ENCODE peak calls at places on chromosomes 11 and 22, in nine cellular contexts. K, L, P, E, S, R, B, C and N are unnamed samples.

GRCh38 chr11:109229682-109230081 is 192.3 kb upstream of the C11orf87 start:
- DNase-seq in R (peak), E (peak), L (no peak), B (no peak), P (no peak), C (no peak), S (no peak), K (no peak), N (no peak)

GRCh38 chr11:67610302-67610868 is 3.6 kb downstream of the NDUFV1 start:
- DNase-seq in B (no peak), R (no peak), E (no peak), K (no peak), L (no peak), P (no peak), S (no peak), C (no peak), N (no peak)

GRCh38 chr22:37904572-37905533 is 1.2 kb upstream of the MICALL1 start:
- DNase-seq in C (no peak), K (peak), L (peak), B (peak), E (peak), P (peak), S (no peak), R (peak), N (no peak)

GRCh38 chr22:26481694-26482093 is 1.9 kb downstream of the HPS4 start:
- DNase-seq in B (no peak), K (no peak), R (no peak), C (no peak), L (no peak), E (no peak), P (no peak), S (no peak), N (no peak)

GRCh38 chr22:19741053-19741452 is 17.7 kb downstream of the GP1BB start:
- DNase-seq in B (no peak), K (no peak), E (no peak), R (no peak), S (no peak), P (no peak), C (no peak), L (no peak), N (no peak)

GRCh38 chr11:28353991-28354390 is 245.8 kb downstream of the METTL15 start:
- DNase-seq in E (no peak), R (no peak), S (no peak), L (no peak), P (no peak), C (no peak), K (no peak), B (no peak), N (no peak)

GRCh38 chr22:37639070-37639760 is at the start of gene SH3BP1:
- DNase-seq in K (no peak), C (no peak), L (peak), R (peak), B (no peak), P (no peak), S (no peak), E (no peak), N (no peak)

GRCh38 chr11:114134870-114135269 is 75.4 kb downstream of the ZBTB16 start:
- DNase-seq in K (peak), B (no peak), S (no peak), P (peak), R (peak), L (peak), E (peak), C (no peak), N (no peak)

GRCh38 chr11:9529333-9529648 is 44.2 kb upstream of the WEE1 start:
- DNase-seq in L (peak), P (no peak), C (no peak), E (no peak), K (peak), S (no peak), R (no peak), B (no peak), N (no peak)

GRCh38 chr11:125743681-125744080 is 2.4 kb upstream of the PATE1 start:
- DNase-seq in B (no peak), L (no peak), R (peak), P (no peak), C (no peak), K (no peak), S (no peak), E (no peak), N (no peak)

GRCh38 chr11:19829109-19829790 is 116.6 kb downstream of the NAV2 start:
- DNase-seq in P (no peak), R (no peak), S (no peak), B (no peak), L (no peak), E (no peak), K (no peak), C (no peak), N (no peak)

GRCh38 chr11:62402226-62402625 is 16.6 kb upstream of the SCGB1A1 start:
- DNase-seq in S (peak), K (no peak), P (no peak), E (no peak), C (no peak), R (no peak), B (no peak), L (peak), N (no peak)

GRCh38 chr11:2302280-2302843 is 549 bp downstream of the TSPAN32 start:
- DNase-seq in S (no peak), E (no peak), R (no peak), P (no peak), C (no peak), B (no peak), L (no peak), K (no peak), N (no peak)

GRCh38 chr11:76234704-76235232 is 28.5 kb upstream of the WNT11 start:
- DNase-seq in C (no peak), K (no peak), E (no peak), B (peak), L (no peak), S (peak), P (no peak), R (no peak), N (no peak)

GRCh38 chr11:108559904-108560303 is 33.7 kb downstream of the EXPH5 start:
- DNase-seq in K (peak), E (peak), R (peak), C (no peak), P (peak), B (no peak), L (peak), S (no peak), N (no peak)

GRCh38 chr11:67054851-67055523 is 1.7 kb upstream of the RHOD start:
- DNase-seq in C (no peak), B (no peak), R (peak), P (no peak), E (no peak), L (peak), K (peak), S (peak), N (no peak)

GRCh38 chr22:42026705-42027104 is 28.1 kb downstream of the WBP2NL start:
- DNase-seq in K (no peak), B (no peak), P (no peak), C (no peak), L (no peak), R (no peak), S (no peak), E (no peak), N (no peak)

GRCh38 chr11:121929581-121929980 is 186.4 kb downstream of the BLID start:
- DNase-seq in L (peak), R (peak), K (peak), E (no peak), C (peak), P (no peak), S (no peak), B (no peak), N (no peak)

GRCh38 chr11:58286249-58286648 is 18.2 kb upstream of the OR10W1 start:
- DNase-seq in K (peak), E (peak), R (peak), L (peak), C (peak), P (no peak), B (no peak), S (no peak), N (no peak)

GRCh38 chr22:49629586-49630447 is 197.9 kb downstream of the BRD1 start:
- DNase-seq in P (no peak), S (no peak), C (peak), B (no peak), R (no peak), K (no peak), L (no peak), E (no peak), N (no peak)

GRCh38 chr11:18704698-18705097 is 6.1 kb downstream of the TMEM86A start:
- DNase-seq in C (no peak), K (no peak), L (no peak), B (no peak), R (no peak), P (no peak), S (no peak), E (no peak), N (no peak)

GRCh38 chr11:119282495-119282894 is 34.4 kb downstream of the MCAM start:
- DNase-seq in K (peak), R (no peak), S (no peak), L (no peak), B (no peak), C (no peak), E (no peak), P (no peak), N (no peak)